ENCODE peak calls at places on chromosome 18, in six cellular contexts. K, S, W, M, O and C are unnamed samples.
A peak's percentile ranks its signal among the peaks of the same experiment; 100 is the strongest.

GRCh38 chr18:65298422-65298821 is 452.4 kb upstream of the CDH7 start:
- DNase-seq in W (no peak), M (no peak), O (no peak), S (no peak), K (no peak), C (no peak)

GRCh38 chr18:70827632-70828031 is 538.8 kb downstream of the SOCS6 start:
- DNase-seq in S (no peak), O (no peak), K (no peak), M (no peak), W (no peak), C (no peak)

GRCh38 chr18:499351-500229 is 911 bp downstream of the COLEC12 start:
- DNase-seq in W (no peak), K (peak; percentile 85), S (no peak), O (no peak), M (peak; percentile 19), C (peak; percentile 47)

GRCh38 chr18:61595615-61596014 is 262.4 kb downstream of the CDH20 start:
- DNase-seq in K (no peak), O (no peak), W (no peak), S (no peak), M (no peak), C (no peak)

GRCh38 chr18:26159353-26159752 is 25.7 kb downstream of the PSMA8 start:
- DNase-seq in K (no peak), O (peak; percentile 1), M (no peak), W (no peak), S (no peak), C (peak; percentile 4)

GRCh38 chr18:45254683-45255082 is 360.6 kb upstream of the SLC14A2 start:
- DNase-seq in S (no peak), M (no peak), O (no peak), W (no peak), K (no peak), C (no peak)

GRCh38 chr18:41096504-41096903 is 858.5 kb upstream of the PIK3C3 start:
- DNase-seq in W (no peak), O (no peak), K (peak; percentile 42), M (no peak), S (no peak), C (no peak)

GRCh38 chr18:67194886-67195285 is 321.6 kb downstream of the DSEL start:
- DNase-seq in S (no peak), M (no peak), W (no peak), O (no peak), K (no peak), C (peak; percentile 36)

GRCh38 chr18:21652073-21652472 is 40.0 kb downstream of the SNRPD1 start:
- DNase-seq in K (no peak), W (no peak), S (no peak), O (no peak), M (no peak), C (no peak)

GRCh38 chr18:48680339-48680738 is 141.5 kb downstream of the CTIF start:
- DNase-seq in K (no peak), W (no peak), M (no peak), O (no peak), S (no peak), C (no peak)

GRCh38 chr18:75533954-75534353 is 106.5 kb upstream of the SMIM21 start:
- DNase-seq in K (peak; percentile 56), O (no peak), S (no peak), W (no peak), M (no peak), C (no peak)

GRCh38 chr18:22088029-22088428 is 81.4 kb upstream of the GATA6 start:
- DNase-seq in W (no peak), S (no peak), M (no peak), K (no peak), O (no peak), C (no peak)

GRCh38 chr18:68676913-68677312 is 38.0 kb downstream of the TMX3 start:
- DNase-seq in O (no peak), W (no peak), M (no peak), K (peak; percentile 25), S (no peak), C (no peak)

GRCh38 chr18:11316546-11316945 is 167.2 kb upstream of the PIEZO2 start:
- DNase-seq in W (no peak), M (no peak), O (no peak), S (no peak), K (no peak), C (no peak)

GRCh38 chr18:44036500-44036899 is 644.2 kb upstream of the SETBP1 start:
- DNase-seq in O (no peak), S (no peak), K (no peak), W (no peak), M (no peak), C (no peak)

GRCh38 chr18:44031063-44031462 is 649.6 kb upstream of the SETBP1 start:
- DNase-seq in O (no peak), S (no peak), M (no peak), K (no peak), W (no peak), C (no peak)

GRCh38 chr18:44028109-44028508 is 652.6 kb upstream of the SETBP1 start:
- DNase-seq in K (no peak), M (no peak), S (no peak), O (no peak), W (no peak), C (no peak)

GRCh38 chr18:44035554-44035953 is 645.1 kb upstream of the SETBP1 start:
- DNase-seq in M (no peak), W (no peak), K (no peak), S (no peak), O (no peak), C (no peak)

DNA sequence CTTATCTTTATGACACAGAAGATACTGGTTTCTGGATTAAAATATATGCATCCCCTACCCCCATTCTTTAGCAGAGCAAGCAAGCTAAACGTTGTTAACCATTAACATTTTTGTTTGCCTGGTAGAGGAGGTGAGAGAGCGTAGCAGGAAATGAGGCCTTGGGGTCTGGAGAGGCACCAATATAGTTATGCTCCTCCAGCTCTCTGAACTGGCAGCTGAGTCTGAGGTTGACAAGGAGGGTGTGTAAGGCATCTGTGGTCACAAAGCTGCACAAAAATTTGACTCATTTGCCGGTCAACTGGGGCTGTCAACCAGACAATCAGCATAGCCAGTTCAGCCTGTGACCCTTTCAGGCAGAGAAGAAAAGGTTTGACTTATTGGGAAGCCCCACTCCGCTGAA is 647.5 kb upstream of the SETBP1 start:
- DNase-seq in M (no peak), O (no peak), S (peak; percentile 4), W (no peak), K (no peak), C (no peak)
- H3K4me2 ChIP-seq in M (no peak overlapping the region), O (no peak overlapping the region), S (no peak overlapping the region), W (no peak overlapping the region), K (no peak overlapping the region), C (no peak overlapping the region)

GRCh38 chr18:35024965-35025364 is 16.2 kb upstream of the MAPRE2 start:
- DNase-seq in W (no peak), O (no peak), K (peak; percentile 89), M (peak; percentile 10), S (no peak), C (no peak)

GRCh38 chr18:35028556-35028955 is 12.7 kb upstream of the MAPRE2 start:
- DNase-seq in M (no peak), O (no peak), W (no peak), S (no peak), K (no peak), C (no peak)

GRCh38 chr18:35027206-35027605 is 14.0 kb upstream of the MAPRE2 start:
- DNase-seq in M (no peak), W (no peak), S (no peak), O (no peak), K (no peak), C (no peak)

GRCh38 chr18:35024196-35024595 is 17.0 kb upstream of the MAPRE2 start:
- DNase-seq in M (no peak), W (no peak), S (no peak), K (no peak), O (no peak), C (no peak)

DNA sequence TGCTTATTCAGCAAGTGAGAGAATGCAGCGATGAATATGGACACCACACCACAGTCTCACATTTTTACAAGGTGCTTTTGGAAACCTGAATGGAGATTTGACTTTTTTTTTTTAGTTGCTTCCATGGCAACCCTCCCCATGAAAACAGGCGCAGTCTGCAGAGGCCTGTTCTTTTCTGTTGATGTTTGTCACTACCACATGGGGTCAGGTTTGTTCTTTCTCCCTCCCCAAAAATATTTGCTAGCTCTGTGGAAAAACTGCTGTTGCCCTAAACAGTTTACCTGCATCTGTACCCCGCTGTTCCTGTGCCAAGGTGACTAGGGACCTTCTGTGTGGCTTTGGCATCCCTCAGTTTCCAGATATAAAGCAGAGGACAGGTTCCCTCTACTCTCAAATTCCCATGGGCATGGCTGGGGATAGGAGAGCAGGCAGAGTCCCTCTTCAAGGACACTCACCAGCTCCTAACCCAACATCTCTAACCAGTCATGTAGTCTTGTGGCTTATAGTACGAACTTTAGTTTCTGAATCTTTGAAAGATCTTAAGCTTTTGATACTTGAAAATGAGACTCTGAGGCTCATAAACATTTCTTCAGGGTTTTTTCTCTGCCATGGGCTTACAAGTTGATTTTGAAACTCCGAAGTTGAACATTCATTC is 14.7 kb upstream of the MAPRE2 start:
- DNase-seq in K (no peak), W (no peak), O (no peak), M (no peak), S (no peak), C (peak; percentile 79)
- H3K4me2 ChIP-seq in K (no peak overlapping the region), W (no peak overlapping the region), O (no peak overlapping the region), M (no peak overlapping the region), S (no peak overlapping the region), C (no peak overlapping the region)

GRCh38 chr18:34491719-34492118 is 218.4 kb upstream of the DTNA start:
- DNase-seq in W (no peak), M (no peak), O (no peak), S (no peak), K (no peak), C (no peak)

GRCh38 chr18:34494359-34494696 is 215.8 kb upstream of the DTNA start:
- DNase-seq in M (no peak), O (no peak), W (no peak), S (no peak), K (no peak), C (peak; percentile 40)

GRCh38 chr18:34493566-34494358 is 216.3 kb upstream of the DTNA start:
- DNase-seq in M (no peak), O (no peak), K (no peak), W (no peak), S (no peak), C (peak; percentile 83)

GRCh38 chr18:34493099-34493544 is 217.0 kb upstream of the DTNA start:
- DNase-seq in M (peak; percentile 23), S (no peak), W (peak; percentile 38), O (no peak), K (peak; percentile 58), C (peak; percentile 88)

GRCh38 chr18:34492652-34493051 is 217.4 kb upstream of the DTNA start:
- DNase-seq in M (no peak), O (no peak), W (no peak), S (no peak), K (no peak), C (peak; percentile 60)
- H3K4me2 ChIP-seq in M (peak overlapping the region; percentile 72), O (no peak overlapping the region), W (peak overlapping the region; percentile 47), S (no peak overlapping the region), K (no peak overlapping the region), C (peak overlapping the region; percentile 72)

GRCh38 chr18:5987217-5987616 is 91.9 kb upstream of the TMEM200C start:
- DNase-seq in S (no peak), O (no peak), M (no peak), W (no peak), K (no peak), C (no peak)

GRCh38 chr18:5983479-5983878 is 88.2 kb upstream of the TMEM200C start:
- DNase-seq in K (no peak), M (no peak), W (no peak), O (no peak), S (no peak), C (no peak)

GRCh38 chr18:5984245-5984644 is 88.9 kb upstream of the TMEM200C start:
- DNase-seq in W (no peak), S (no peak), M (no peak), O (no peak), K (no peak), C (no peak)

GRCh38 chr18:5982332-5982731 is 87.0 kb upstream of the TMEM200C start:
- DNase-seq in S (peak; percentile 68), M (no peak), W (no peak), O (no peak), K (no peak), C (no peak)

GRCh38 chr18:5986257-5986909 is 91.1 kb upstream of the TMEM200C start:
- DNase-seq in O (no peak), W (no peak), K (peak; percentile 21), M (no peak), S (no peak), C (no peak)
- H3K4me2 ChIP-seq in O (no peak overlapping the region), W (no peak overlapping the region), K (no peak overlapping the region), M (no peak overlapping the region), S (no peak overlapping the region), C (no peak overlapping the region)